ENCODE peak calls at places on chromosomes 11 and 22, in six cellular contexts. B is upper lobe of left lung, E is tibial nerve, A is transverse colon, X is A549, V is sigmoid colon. L is an unnamed sample.

GRCh38 chr11:94725071-94725470 is 43.1 kb upstream of the AMOTL1 start:
- DNase-seq in V (no peak), X (no peak), B (no peak), A (no peak), E (no peak), L (no peak)

GRCh38 chr11:7515544-7515943 is 1.7 kb downstream of the PPFIBP2 start:
- DNase-seq in E (no peak), X (no peak), A (no peak), V (no peak), B (no peak), L (no peak)

GRCh38 chr22:36327922-36328551 is 59.7 kb downstream of the MYH9 start:
- DNase-seq in A (no peak), E (no peak), B (no peak), V (peak), X (no peak), L (no peak)

GRCh38 chr11:70551323-70552166 is 153.2 kb downstream of the CTTN start:
- DNase-seq in B (no peak), V (no peak), E (no peak), A (no peak), X (no peak), L (no peak)

GRCh38 chr11:12784987-12785386 is 110.8 kb downstream of the TEAD1 start:
- DNase-seq in E (no peak), A (no peak), X (no peak), B (no peak), V (no peak), L (no peak)

GRCh38 chr11:134418119-134418840 is 6.2 kb upstream of the B3GAT1 start:
- DNase-seq in V (no peak), E (no peak), A (no peak), X (peak), B (no peak), L (no peak)

GRCh38 chr11:121152764-121153163 is 51.7 kb downstream of the TECTA start:
- DNase-seq in X (no peak), V (no peak), A (no peak), B (no peak), E (no peak), L (no peak)

GRCh38 chr11:134313379-134313778 is 18.4 kb upstream of the GLB1L2 start:
- DNase-seq in E (no peak), B (no peak), X (no peak), A (no peak), V (no peak), L (no peak)

GRCh38 chr11:8099291-8099899 is 18.4 kb downstream of the TUB start:
- DNase-seq in E (peak), A (peak), X (peak), V (peak), B (peak), L (no peak)

GRCh38 chr11:94762208-94762607 is 5.9 kb upstream of the AMOTL1 start:
- DNase-seq in V (no peak), E (no peak), X (peak), B (no peak), A (no peak), L (no peak)

GRCh38 chr11:85725510-85726258 is 39.7 kb upstream of the CCDC89 start:
- DNase-seq in X (peak), B (no peak), A (no peak), E (no peak), V (no peak), L (peak)

GRCh38 chr11:2466069-2466801 is 21.4 kb downstream of the KCNQ1 start:
- DNase-seq in X (no peak), B (peak), V (no peak), A (no peak), E (no peak), L (no peak)

GRCh38 chr11:100396281-100396680 is 290.8 kb upstream of the ARHGAP42 start:
- DNase-seq in B (no peak), V (no peak), X (no peak), E (no peak), A (no peak), L (no peak)

GRCh38 chr22:49094151-49094550 is 733.5 kb downstream of the BRD1 start:
- DNase-seq in V (no peak), X (no peak), A (no peak), B (no peak), E (no peak), L (no peak)

GRCh38 chr11:93133710-93134109 is 64.1 kb downstream of the SLC36A4 start:
- DNase-seq in A (no peak), B (no peak), V (no peak), X (no peak), E (no peak), L (no peak)

GRCh38 chr22:42623301-42623751 is 8.6 kb upstream of the POLDIP3 start:
- DNase-seq in V (no peak), B (peak), A (peak), X (no peak), E (no peak), L (no peak)

GRCh38 chr11:103534959-103535358 is 425.7 kb downstream of the DYNC2H1 start:
- DNase-seq in E (no peak), X (no peak), A (no peak), B (no peak), V (no peak), L (no peak)

GRCh38 chr22:50729391-50730012 is 8.5 kb upstream of the ACR start:
- DNase-seq in A (peak), V (peak), X (no peak), B (peak), E (peak), L (no peak)
- TF ChIP-seq POLR2A in A (no peak), V (no peak), X (no peak), B (no peak), E (no peak), L (no peak)

GRCh38 chr11:126345283-126345682 is 10.2 kb upstream of the ST3GAL4 start:
- DNase-seq in X (no peak), V (no peak), B (no peak), A (no peak), E (no peak), L (no peak)

GRCh38 chr11:126347751-126348628 is 7.5 kb upstream of the ST3GAL4 start:
- DNase-seq in V (no peak), X (no peak), B (no peak), E (no peak), A (no peak), L (no peak)

GRCh38 chr11:126344291-126344970 is 11.1 kb upstream of the ST3GAL4 start:
- DNase-seq in A (no peak), V (no peak), E (no peak), B (no peak), X (no peak), L (no peak)

GRCh38 chr11:126345759-126346585 is 9.5 kb upstream of the ST3GAL4 start:
- DNase-seq in V (no peak), B (peak), A (no peak), X (no peak), E (no peak), L (no peak)

DNA sequence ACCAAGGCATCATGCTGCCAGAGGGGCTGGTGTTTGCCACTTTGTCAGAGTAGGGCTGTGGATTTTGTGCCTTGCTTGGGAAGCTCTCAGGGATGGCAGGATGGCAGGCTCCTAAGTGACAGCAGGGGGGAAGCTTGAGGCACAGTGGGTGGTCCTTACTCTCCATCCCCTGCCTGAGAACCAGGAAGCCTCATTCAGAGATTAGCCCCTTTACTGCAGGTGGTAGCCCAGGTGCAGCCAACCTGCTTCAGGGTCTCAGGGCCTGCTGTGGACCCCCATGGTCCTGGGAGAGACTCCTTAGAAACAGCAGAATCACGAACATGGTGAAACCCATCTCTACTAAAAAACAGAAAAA is 8.9 kb upstream of the ST3GAL4 start:
- DNase-seq in V (no peak), B (no peak), E (no peak), X (no peak), A (no peak), L (no peak)
- TF ChIP-seq POLR2A in V (no peak), B (no peak), E (no peak), X (no peak), A (no peak), L (no peak)

DNA sequence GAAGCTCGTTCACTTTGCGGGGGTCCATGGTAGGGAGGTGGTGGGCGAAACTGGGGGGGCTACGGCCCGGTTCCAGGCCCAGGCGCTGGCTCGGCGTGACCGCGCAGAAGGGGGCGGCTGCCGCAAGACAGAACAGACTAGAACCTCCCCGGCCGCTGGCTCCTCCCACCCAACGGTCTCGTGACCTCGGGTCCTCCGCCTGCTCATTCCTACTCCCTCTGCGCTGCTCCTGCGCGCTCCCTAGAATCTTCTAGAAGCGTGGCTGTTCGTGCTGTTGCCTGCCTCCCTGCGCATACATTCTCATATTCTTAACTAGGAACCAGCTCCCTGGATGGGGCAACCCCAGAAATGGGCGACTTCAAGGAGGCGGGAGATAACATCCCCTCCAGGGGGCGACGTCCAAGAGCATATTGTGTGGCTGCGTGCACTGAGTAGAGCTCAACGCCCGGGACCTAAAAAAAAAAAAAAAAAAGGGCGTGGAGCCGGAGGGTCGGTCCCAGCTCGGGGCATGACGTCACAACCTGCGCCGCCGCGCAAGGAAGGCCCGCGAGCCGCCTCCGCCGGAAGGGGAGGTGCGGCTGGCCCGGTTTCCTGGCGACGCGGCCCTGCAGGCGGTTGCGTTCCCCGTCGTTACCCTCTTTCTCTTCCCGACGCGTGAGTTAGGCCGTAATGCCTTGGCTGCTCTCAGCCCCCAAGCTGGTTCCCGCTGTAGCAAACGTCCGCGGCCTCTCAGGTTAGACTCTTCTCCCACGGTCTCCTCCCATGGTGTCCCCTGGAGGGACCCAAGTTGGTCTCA is at the start of the genes ST13 and XPNPEP3:
- DNase-seq in X (peak), V (peak), A (peak), B (peak), E (peak), L (peak)
- TF ChIP-seq POLR2A in X (peak), V (peak), A (peak), B (no peak), E (peak), L (peak)

GRCh38 chr11:65476632-65477270 is 22.1 kb upstream of the MALAT1 start:
- DNase-seq in X (no peak), V (peak), E (no peak), B (no peak), A (peak), L (no peak)

GRCh38 chr11:65479184-65480145 is 19.4 kb upstream of the MALAT1 start:
- DNase-seq in V (peak), B (peak), E (no peak), A (peak), X (peak), L (no peak)

GRCh38 chr11:65482306-65482850 is 16.5 kb upstream of the MALAT1 start:
- DNase-seq in V (no peak), B (no peak), E (no peak), A (no peak), X (no peak), L (no peak)

GRCh38 chr11:65477271-65478029 is 21.4 kb upstream of the MALAT1 start:
- DNase-seq in B (peak), E (peak), V (peak), A (peak), X (peak), L (peak)

DNA sequence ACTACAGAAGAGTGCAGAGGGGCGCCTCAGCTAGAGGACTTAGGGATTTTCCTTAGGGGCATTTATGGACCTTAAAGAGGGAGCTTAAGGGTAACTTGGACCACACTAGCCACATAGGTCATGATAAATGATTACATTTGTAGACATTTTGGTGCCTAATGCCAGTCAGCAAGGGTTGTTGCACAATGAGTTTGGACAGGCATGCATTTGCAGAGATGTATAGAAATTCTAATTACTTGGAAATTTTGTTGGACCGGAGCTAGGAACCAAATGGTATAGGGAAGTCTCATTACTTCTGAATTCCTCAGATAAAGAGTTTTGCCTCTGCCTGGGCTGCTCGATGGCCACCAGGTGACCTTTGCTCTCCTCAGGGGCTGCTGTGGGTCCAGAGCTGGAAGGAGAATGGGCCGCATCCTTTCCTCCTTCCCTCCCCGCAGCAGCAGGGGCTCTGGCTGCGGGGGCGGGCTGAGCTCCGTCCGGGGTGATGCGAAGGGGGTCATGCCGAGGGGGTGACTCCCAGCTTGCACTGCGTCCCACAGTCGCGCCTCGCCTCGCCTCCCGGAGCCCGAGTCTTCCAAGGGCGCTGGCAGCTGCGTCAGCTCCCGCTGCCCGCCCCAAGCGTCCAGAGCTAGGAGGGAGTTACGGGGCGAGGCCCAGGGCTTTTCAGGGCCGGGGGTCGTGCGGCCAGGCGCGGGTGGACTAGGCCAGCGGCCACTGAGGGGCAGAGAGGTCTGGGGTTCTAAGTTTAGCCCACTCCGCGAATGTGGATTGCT is 20.2 kb upstream of the MALAT1 start:
- DNase-seq in E (no peak), B (no peak), V (peak), X (no peak), A (peak), L (no peak)
- TF ChIP-seq POLR2A in E (peak), B (no peak), V (no peak), X (no peak), A (no peak), L (peak)

GRCh38 chr11:64802370-64803162 is 448 bp downstream of the MAP4K2 start:
- DNase-seq in B (no peak), E (no peak), V (peak), X (no peak), A (peak), L (no peak)

GRCh38 chr11:64803846-64804345 is 882 bp upstream of the MAP4K2 start:
- DNase-seq in B (no peak), V (no peak), X (no peak), A (no peak), E (no peak), L (peak)

GRCh38 chr11:64801591-64802369 is 1.2 kb downstream of the MAP4K2 start:
- DNase-seq in X (no peak), B (no peak), E (no peak), A (no peak), V (peak), L (no peak)

GRCh38 chr11:64804346-64805210 is 1.6 kb upstream of the MAP4K2 start:
- DNase-seq in X (peak), A (no peak), E (no peak), B (no peak), V (peak), L (no peak)

DNA sequence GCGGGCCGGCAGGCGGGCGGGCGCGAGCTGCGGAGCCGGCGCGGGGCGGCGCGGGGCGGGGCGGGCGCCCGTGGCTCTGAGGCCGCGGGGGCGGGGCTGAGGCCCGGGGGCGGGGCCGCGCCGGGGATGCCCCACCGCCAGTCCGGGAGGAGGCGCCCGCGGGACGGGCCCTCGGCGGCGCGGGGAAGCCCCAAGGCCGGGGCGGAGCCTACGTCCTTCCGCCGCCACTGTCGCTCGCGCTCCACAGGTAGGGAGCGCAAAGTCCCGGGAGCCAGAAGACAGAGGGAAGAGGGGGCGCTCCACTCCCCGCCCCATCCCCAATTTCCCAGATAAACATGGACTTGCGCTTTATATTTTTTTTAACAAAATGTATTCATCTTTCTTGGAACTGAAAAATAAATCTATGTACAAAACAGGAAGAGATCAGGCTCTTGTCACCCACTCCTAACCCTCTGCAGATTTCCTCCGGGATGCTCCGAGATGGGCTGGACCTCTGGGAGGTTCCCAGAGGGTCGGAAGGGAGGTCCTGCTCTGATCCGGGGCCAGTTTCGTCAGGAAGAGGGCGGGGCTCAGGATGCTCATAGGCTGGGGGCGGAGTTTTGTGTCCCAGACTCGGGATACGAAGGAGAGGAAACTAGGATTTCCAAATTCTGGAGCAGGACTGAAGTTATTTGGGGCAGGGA is at the start of gene MAP4K2:
- DNase-seq in B (peak), A (peak), X (peak), E (peak), V (peak), L (peak)
- TF ChIP-seq POLR2A in B (no peak), A (peak), X (no peak), E (no peak), V (peak), L (no peak)

DNA sequence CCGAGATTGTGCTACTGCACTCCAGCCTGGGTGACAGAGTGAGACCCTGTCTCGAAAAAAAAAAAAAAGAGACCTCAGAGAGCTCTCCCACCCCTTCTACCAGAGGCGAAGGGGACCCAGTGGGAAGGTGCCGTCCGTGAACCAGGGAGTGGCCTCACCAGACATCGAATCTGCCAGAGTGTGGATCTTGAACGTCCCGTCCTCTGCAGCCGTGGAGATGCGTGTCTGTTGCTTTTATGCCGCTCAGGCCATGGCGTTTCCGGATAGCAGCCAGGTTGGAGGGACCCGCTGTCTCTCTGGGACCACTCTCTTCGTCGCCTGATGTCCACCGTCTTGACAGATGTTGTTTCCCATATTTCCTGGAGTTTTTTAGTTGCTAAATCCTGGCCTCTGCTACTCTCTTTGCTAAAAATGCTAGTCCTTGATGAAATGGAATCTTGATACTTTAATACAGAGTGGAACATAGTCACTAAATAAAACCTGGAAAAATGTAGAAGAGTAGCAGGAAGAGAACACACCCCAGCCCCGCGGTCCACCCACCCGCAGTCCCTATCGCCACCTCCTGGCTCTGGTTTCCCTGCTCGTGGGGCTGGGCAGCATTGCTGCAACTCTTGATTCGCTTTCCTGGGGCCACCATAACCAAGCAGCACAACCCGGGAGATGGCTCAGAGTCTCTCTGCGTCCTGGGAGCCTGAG is 12.0 kb upstream of the MUC6 start:
- DNase-seq in X (no peak), B (no peak), V (no peak), A (no peak), E (no peak), L (no peak)
- TF ChIP-seq POLR2A in X (no peak), B (no peak), V (no peak), A (no peak), E (no peak), L (no peak)

L was measured in H54.